ENCODE peak calls at places on chromosome 15, in six cellular contexts. One of them, this sample, is unnamed.

GRCh38 chr15:51970981-51971352 is 611 bp downstream of the LEO1 start:
- DNase-seq in transverse colon: no peak
- DNase-seq in suprapubic skin: no peak
- DNase-seq in K562: no peak
- DNase-seq in stomach: no peak
- DNase-seq in sigmoid colon: no peak
- DNase-seq in this sample: no peak

GRCh38 chr15:63291507-63291906 is 14.1 kb downstream of the APH1B start:
- DNase-seq in transverse colon: no peak
- DNase-seq in suprapubic skin: no peak
- DNase-seq in K562: no peak
- DNase-seq in stomach: no peak
- DNase-seq in sigmoid colon: no peak
- DNase-seq in this sample: no peak

GRCh38 chr15:35583863-35584528 is 38.0 kb upstream of the DPH6 start:
- DNase-seq in transverse colon: no peak
- DNase-seq in suprapubic skin: no peak
- DNase-seq in K562: no peak
- DNase-seq in stomach: no peak
- DNase-seq in sigmoid colon: no peak
- DNase-seq in this sample: no peak

GRCh38 chr15:40469776-40470390 is 901 bp upstream of the CHST14 start:
- DNase-seq in transverse colon: no peak
- DNase-seq in suprapubic skin: no peak
- DNase-seq in K562: no peak
- DNase-seq in stomach: no peak
- DNase-seq in sigmoid colon: no peak
- DNase-seq in this sample: no peak

GRCh38 chr15:50107591-50108408 is 11.2 kb downstream of the ATP8B4 start:
- DNase-seq in transverse colon: no peak
- DNase-seq in suprapubic skin: no peak
- DNase-seq in K562: no peak
- DNase-seq in stomach: peak; percentile 28
- DNase-seq in sigmoid colon: no peak
- DNase-seq in this sample: no peak

GRCh38 chr15:85037617-85038016 is 56.0 kb downstream of the PDE8A start:
- DNase-seq in transverse colon: no peak
- DNase-seq in suprapubic skin: no peak
- DNase-seq in K562: no peak
- DNase-seq in stomach: no peak
- DNase-seq in sigmoid colon: no peak
- DNase-seq in this sample: no peak

GRCh38 chr15:28963711-28964081 is 77.9 kb downstream of the APBA2 start:
- DNase-seq in transverse colon: no peak
- DNase-seq in suprapubic skin: no peak
- DNase-seq in K562: no peak
- DNase-seq in stomach: no peak
- DNase-seq in sigmoid colon: no peak
- DNase-seq in this sample: peak; percentile 10

GRCh38 chr15:27656296-27656987 is 442.7 kb downstream of the OCA2 start:
- DNase-seq in transverse colon: no peak
- DNase-seq in suprapubic skin: no peak
- DNase-seq in K562: no peak
- DNase-seq in stomach: no peak
- DNase-seq in sigmoid colon: no peak
- DNase-seq in this sample: no peak

GRCh38 chr15:38671675-38672141 is 107.1 kb upstream of the RASGRP1 start:
- DNase-seq in transverse colon: no peak
- DNase-seq in suprapubic skin: no peak
- DNase-seq in K562: no peak
- DNase-seq in stomach: no peak
- DNase-seq in sigmoid colon: no peak
- DNase-seq in this sample: no peak

GRCh38 chr15:92920595-92921169 is 20.6 kb downstream of the CHD2 start:
- DNase-seq in transverse colon: no peak
- DNase-seq in suprapubic skin: no peak
- DNase-seq in K562: no peak
- DNase-seq in stomach: no peak
- DNase-seq in sigmoid colon: no peak
- DNase-seq in this sample: no peak
- H3K4me1 ChIP-seq in transverse colon: peaks cover 79% of the 10 kb centered on the region
- H3K4me1 ChIP-seq in suprapubic skin: peaks cover 82% of the 10 kb centered on the region
- H3K4me1 ChIP-seq in K562: peaks cover 3% of the 10 kb centered on the region
- H3K4me1 ChIP-seq in stomach: peaks cover 50% of the 10 kb centered on the region
- H3K4me1 ChIP-seq in sigmoid colon: peaks cover 79% of the 10 kb centered on the region
- H3K4me1 ChIP-seq in this sample: peaks cover 98% of the 10 kb centered on the region

GRCh38 chr15:80323285-80323684 is 71.3 kb upstream of the CTXND1 start:
- DNase-seq in transverse colon: no peak
- DNase-seq in suprapubic skin: no peak
- DNase-seq in K562: no peak
- DNase-seq in stomach: no peak
- DNase-seq in sigmoid colon: no peak
- DNase-seq in this sample: no peak

DNA sequence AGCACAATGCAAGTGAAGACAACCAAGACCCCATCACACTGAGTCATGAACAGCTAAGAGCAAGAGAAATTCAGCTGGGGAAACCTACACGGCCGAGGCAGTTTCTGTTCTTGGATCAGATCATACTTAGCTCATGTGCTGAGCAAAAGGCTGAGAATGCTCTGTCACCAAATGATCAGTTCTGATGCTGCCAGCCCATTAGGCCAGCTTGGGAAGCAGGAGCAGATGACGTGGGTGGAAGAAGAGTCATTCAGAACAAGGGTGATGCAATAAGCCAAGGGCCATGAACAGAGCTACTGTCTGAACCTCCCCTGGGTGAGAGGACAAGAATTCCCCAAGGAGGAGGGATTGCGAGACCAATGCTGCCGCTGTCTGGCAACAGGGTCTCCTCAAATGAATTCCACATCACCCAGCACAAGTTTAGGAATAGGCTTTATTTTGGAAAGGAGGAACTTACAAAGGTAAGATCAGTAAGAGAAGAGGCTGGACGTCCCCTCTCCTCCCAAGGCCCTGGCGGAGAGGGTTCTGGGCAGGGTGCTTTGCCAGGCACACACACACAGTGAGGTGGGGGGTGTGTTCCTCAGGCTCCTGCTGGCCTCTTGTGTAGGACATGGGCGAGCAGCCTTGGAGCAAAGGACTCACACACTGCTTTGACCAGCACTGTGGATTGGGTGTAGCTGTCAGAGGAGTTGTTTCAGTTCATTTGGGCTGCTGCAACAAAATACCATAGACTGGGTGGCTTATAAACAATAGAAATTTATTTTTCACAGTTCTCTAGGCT is 65.6 kb upstream of the CTXND1 start:
- DNase-seq in transverse colon: no peak
- DNase-seq in suprapubic skin: no peak
- DNase-seq in K562: no peak
- DNase-seq in stomach: no peak
- DNase-seq in sigmoid colon: peak; percentile 69
- DNase-seq in this sample: peak; percentile 87
- TF ChIP-seq POLR2AphosphoS5 in transverse colon: peak; percentile 5
- TF ChIP-seq POLR2AphosphoS5 in suprapubic skin: peak; percentile 43
- TF ChIP-seq POLR2AphosphoS5 in K562: no peak
- TF ChIP-seq POLR2AphosphoS5 in stomach: peak; percentile 35
- TF ChIP-seq POLR2AphosphoS5 in sigmoid colon: peak; percentile 8
- TF ChIP-seq POLR2AphosphoS5 in this sample: peak; percentile 22

GRCh38 chr15:75200391-75200764 is 1.3 kb upstream of the C15orf39 start:
- DNase-seq in transverse colon: no peak
- DNase-seq in suprapubic skin: no peak
- DNase-seq in K562: no peak
- DNase-seq in stomach: no peak
- DNase-seq in sigmoid colon: no peak
- DNase-seq in this sample: no peak

GRCh38 chr15:75203017-75203907 is 1.6 kb downstream of the C15orf39 start:
- DNase-seq in transverse colon: no peak
- DNase-seq in suprapubic skin: no peak
- DNase-seq in K562: no peak
- DNase-seq in stomach: no peak
- DNase-seq in sigmoid colon: no peak
- DNase-seq in this sample: no peak

GRCh38 chr15:75202251-75203016 is 752 bp downstream of the C15orf39 start:
- DNase-seq in transverse colon: peak; percentile 89
- DNase-seq in suprapubic skin: peak; percentile 94
- DNase-seq in K562: peak; percentile 62
- DNase-seq in stomach: peak; percentile 85
- DNase-seq in sigmoid colon: peak; percentile 91
- DNase-seq in this sample: peak; percentile 95

GRCh38 chr15:75200765-75201608 is 695 bp upstream of the C15orf39 start:
- DNase-seq in transverse colon: peak; percentile 86
- DNase-seq in suprapubic skin: no peak
- DNase-seq in K562: peak; percentile 62
- DNase-seq in stomach: peak; percentile 73
- DNase-seq in sigmoid colon: peak; percentile 78
- DNase-seq in this sample: no peak

GRCh38 chr15:75201609-75202250 is at the start of gene C15orf39:
- DNase-seq in transverse colon: peak; percentile 78
- DNase-seq in suprapubic skin: no peak
- DNase-seq in K562: peak; percentile 92
- DNase-seq in stomach: peak; percentile 76
- DNase-seq in sigmoid colon: peak; percentile 84
- DNase-seq in this sample: peak; percentile 94
- TF ChIP-seq EP300 in transverse colon: no peak
- TF ChIP-seq EP300 in suprapubic skin: no peak
- TF ChIP-seq EP300 in K562: no peak
- TF ChIP-seq EP300 in stomach: no peak
- TF ChIP-seq EP300 in sigmoid colon: no peak
- TF ChIP-seq EP300 in this sample: no peak

GRCh38 chr15:67098768-67099282 is 33.4 kb downstream of the SMAD3 start:
- DNase-seq in transverse colon: no peak
- DNase-seq in suprapubic skin: no peak
- DNase-seq in K562: no peak
- DNase-seq in stomach: no peak
- DNase-seq in sigmoid colon: no peak
- DNase-seq in this sample: no peak

GRCh38 chr15:67100808-67101581 is 35.6 kb downstream of the SMAD3 start:
- DNase-seq in transverse colon: no peak
- DNase-seq in suprapubic skin: no peak
- DNase-seq in K562: no peak
- DNase-seq in stomach: no peak
- DNase-seq in sigmoid colon: no peak
- DNase-seq in this sample: no peak

GRCh38 chr15:67097893-67098740 is 32.7 kb downstream of the SMAD3 start:
- DNase-seq in transverse colon: peak; percentile 48
- DNase-seq in suprapubic skin: no peak
- DNase-seq in K562: peak; percentile 72
- DNase-seq in stomach: peak; percentile 71
- DNase-seq in sigmoid colon: peak; percentile 80
- DNase-seq in this sample: no peak

GRCh38 chr15:67101981-67102929 is 36.9 kb downstream of the SMAD3 start:
- DNase-seq in transverse colon: no peak
- DNase-seq in suprapubic skin: no peak
- DNase-seq in K562: no peak
- DNase-seq in stomach: no peak
- DNase-seq in sigmoid colon: no peak
- DNase-seq in this sample: no peak

DNA sequence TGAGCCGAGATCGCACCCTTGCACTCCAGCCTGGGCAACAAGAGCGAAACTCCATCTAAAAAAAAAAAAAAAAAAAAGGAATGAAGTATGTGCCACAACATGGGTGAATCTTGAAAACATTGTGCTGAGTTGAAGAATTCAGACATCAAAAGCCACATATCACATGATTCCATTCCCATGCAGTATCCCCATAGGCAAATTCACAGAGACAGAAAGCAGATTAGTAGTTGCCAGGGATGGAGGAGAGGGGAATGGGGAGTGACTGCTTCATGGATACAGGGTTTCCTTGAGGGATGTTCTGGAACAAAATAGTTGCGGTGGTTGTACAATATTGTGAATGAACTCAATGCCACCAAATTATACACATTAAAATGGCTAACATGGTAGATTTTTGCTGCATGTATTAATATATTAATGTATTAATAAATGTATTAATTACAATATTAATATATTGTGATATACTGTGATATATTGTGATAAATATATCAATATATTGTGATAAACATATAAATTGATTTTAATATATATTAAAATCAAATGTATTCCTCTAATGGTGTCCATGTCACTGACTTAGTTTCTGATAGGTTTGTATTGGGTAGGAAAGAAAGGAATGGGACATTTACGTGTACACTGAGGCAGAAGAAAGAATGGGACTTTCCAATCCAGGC is 34.9 kb downstream of the SMAD3 start:
- DNase-seq in transverse colon: no peak
- DNase-seq in suprapubic skin: no peak
- DNase-seq in K562: no peak
- DNase-seq in stomach: no peak
- DNase-seq in sigmoid colon: no peak
- DNase-seq in this sample: no peak
- H3K4me1 ChIP-seq in transverse colon: peaks cover 28% of the 10 kb centered on the region
- H3K4me1 ChIP-seq in suprapubic skin: peaks cover 68% of the 10 kb centered on the region
- H3K4me1 ChIP-seq in K562: peaks cover 13% of the 10 kb centered on the region
- H3K4me1 ChIP-seq in stomach: peaks cover 57% of the 10 kb centered on the region
- H3K4me1 ChIP-seq in sigmoid colon: peaks cover 66% of the 10 kb centered on the region
- H3K4me1 ChIP-seq in this sample: peaks cover 86% of the 10 kb centered on the region

GRCh38 chr15:70856884-70857546 is 3.1 kb upstream of the LARP6 start:
- DNase-seq in transverse colon: peak; percentile 47
- DNase-seq in suprapubic skin: no peak
- DNase-seq in K562: no peak
- DNase-seq in stomach: peak; percentile 68
- DNase-seq in sigmoid colon: peak; percentile 91
- DNase-seq in this sample: peak; percentile 95
- TF ChIP-seq POLR2AphosphoS5 in transverse colon: no peak
- TF ChIP-seq POLR2AphosphoS5 in suprapubic skin: peak; percentile 88
- TF ChIP-seq POLR2AphosphoS5 in K562: no peak
- TF ChIP-seq POLR2AphosphoS5 in stomach: peak; percentile 88
- TF ChIP-seq POLR2AphosphoS5 in sigmoid colon: peak; percentile 52
- TF ChIP-seq POLR2AphosphoS5 in this sample: peak; percentile 78

GRCh38 chr15:98896802-98897732 is 110.5 kb downstream of the PGPEP1L start:
- DNase-seq in transverse colon: no peak
- DNase-seq in suprapubic skin: no peak
- DNase-seq in K562: no peak
- DNase-seq in stomach: no peak
- DNase-seq in sigmoid colon: no peak
- DNase-seq in this sample: no peak
- TF ChIP-seq EP300 in transverse colon: peak; percentile 88
- TF ChIP-seq EP300 in suprapubic skin: no peak
- TF ChIP-seq EP300 in K562: peak; percentile 14
- TF ChIP-seq EP300 in stomach: peak; percentile 62
- TF ChIP-seq EP300 in sigmoid colon: peak; percentile 88
- TF ChIP-seq EP300 in this sample: peak; percentile 77

This sample was measured in esophagus muscularis mucosa.